ENCODE peak calls at places on chromosomes 13 and 19, in ten cellular contexts. F is stomach, B is lung, C is progenitor cell of endocrine pancreas, S is left ventricle myocardium inferior, L is NB4, U is K562, H is Peyer's patch, G is H9, A is fibroblast of the aortic adventitia. K is an unnamed sample.

GRCh38 chr13:106484755-106485193 is 50.7 kb downstream of the EFNB2 start:
- DNase-seq in C (no peak), G (no peak), A (peak; percentile 60), U (no peak), B (no peak), S (no peak), L (peak; percentile 41), H (no peak), F (no peak), K (no peak)

GRCh38 chr19:40576181-40576584 is 490 bp upstream of the SHKBP1 start:
- DNase-seq in G (peak; percentile 60), C (no peak), L (peak; percentile 76), S (no peak), F (no peak), A (no peak), B (no peak), U (no peak), H (no peak), K (peak; percentile 75)

GRCh38 chr13:113390874-113391497 is 27.1 kb upstream of the GRTP1 start:
- DNase-seq in S (no peak), L (no peak), U (no peak), F (no peak), H (no peak), A (no peak), B (no peak), G (peak; percentile 58), C (peak; percentile 2), K (no peak)

GRCh38 chr13:107456431-107456830 is 758.9 kb downstream of the LIG4 start:
- DNase-seq in B (no peak), L (no peak), C (no peak), H (no peak), G (no peak), S (no peak), U (no peak), F (no peak), A (no peak), K (no peak)

GRCh38 chr19:34366670-34367423 is 1.9 kb downstream of the GPI start:
- DNase-seq in F (no peak), A (peak; percentile 90), H (no peak), L (peak; percentile 49), U (no peak), G (no peak), S (no peak), B (no peak), C (no peak), K (no peak)

GRCh38 chr13:25857830-25858229 is 194.0 kb downstream of the SHISA2 start:
- DNase-seq in G (no peak), U (no peak), C (no peak), S (no peak), F (no peak), H (no peak), A (no peak), B (no peak), L (no peak), K (no peak)

GRCh38 chr19:5152013-5152763 is 183.3 kb downstream of the KDM4B start:
- DNase-seq in S (no peak), H (no peak), B (no peak), U (no peak), A (no peak), F (no peak), L (no peak), C (no peak), G (no peak), K (no peak)

GRCh38 chr13:111292710-111293485 is 27.5 kb upstream of the TEX29 start:
- DNase-seq in B (no peak), C (no peak), U (no peak), F (no peak), H (no peak), L (no peak), A (no peak), S (no peak), G (no peak), K (no peak)

GRCh38 chr19:16042533-16043085 is 33.7 kb upstream of the TPM4 start:
- DNase-seq in U (no peak), B (no peak), L (no peak), H (peak; percentile 19), A (peak; percentile 24), C (no peak), S (no peak), G (no peak), F (no peak), K (no peak)

GRCh38 chr13:112888238-112889111 is 80.5 kb upstream of the MCF2L start:
- DNase-seq in L (no peak), F (no peak), C (no peak), B (no peak), U (no peak), H (no peak), G (no peak), S (no peak), A (no peak), K (peak; percentile 19)

GRCh38 chr19:16386619-16387240 is 62.1 kb downstream of the KLF2 start:
- DNase-seq in U (peak; percentile 57), C (no peak), B (no peak), G (peak; percentile 71), S (peak; percentile 33), H (peak; percentile 80), L (peak; percentile 72), A (peak; percentile 75), F (peak; percentile 50), K (peak; percentile 68)

GRCh38 chr13:113981201-113981605 is 7.3 kb upstream of the C13orf46 start:
- DNase-seq in A (no peak), H (peak; percentile 86), B (peak; percentile 88), L (no peak), F (peak; percentile 98), U (no peak), C (no peak), G (no peak), S (peak; percentile 47), K (peak; percentile 8)

GRCh38 chr19:31461814-31462539 is 112.7 kb upstream of the TSHZ3 start:
- DNase-seq in A (peak; percentile 73), B (no peak), S (no peak), L (no peak), U (no peak), H (no peak), F (no peak), C (no peak), G (no peak), K (no peak)

DNA sequence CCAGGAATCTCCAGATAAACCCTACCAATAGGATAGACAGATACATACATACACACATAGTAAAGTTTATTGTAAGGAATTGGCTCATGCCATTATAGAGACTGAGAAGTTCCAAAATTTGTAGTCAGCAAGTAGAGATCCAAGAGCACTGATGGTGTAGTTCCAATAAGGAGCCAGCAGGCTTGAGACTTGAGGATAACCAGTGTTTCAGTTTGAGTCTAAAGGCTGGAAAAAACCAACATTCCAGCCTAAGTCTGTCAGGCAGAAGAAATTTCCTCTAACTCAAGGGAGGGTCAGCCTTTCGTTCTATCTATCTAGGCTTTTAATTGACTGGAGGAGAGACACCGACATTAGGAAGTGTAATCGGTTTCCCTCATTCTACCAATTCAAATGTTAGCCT is 110.2 kb upstream of the TSHZ3 start:
- DNase-seq in B (no peak), C (no peak), S (no peak), A (no peak), F (no peak), G (no peak), U (no peak), L (no peak), H (no peak), K (no peak)
- TF ChIP-seq CTCF in B (no peak), C (peak; percentile 19), S (no peak), A (peak; percentile 27), F (no peak), G (peak; percentile 55), U (peak; percentile 4), L (no peak), H (no peak), K (peak; percentile 23)

GRCh38 chr19:11721681-11722080 is 17.1 kb downstream of the ZNF823 start:
- DNase-seq in C (no peak), A (no peak), H (no peak), S (no peak), L (no peak), F (no peak), G (no peak), B (no peak), U (no peak), K (no peak)

GRCh38 chr19:11722414-11722813 is 16.3 kb downstream of the ZNF823 start:
- DNase-seq in C (no peak), L (no peak), B (no peak), H (no peak), G (no peak), U (no peak), S (no peak), A (no peak), F (no peak), K (no peak)
- TF ChIP-seq CTCF in C (no peak), L (no peak), B (no peak), H (no peak), G (no peak), U (no peak), S (no peak), A (no peak), F (no peak), K (no peak)

GRCh38 chr19:43482193-43482592 is 16.8 kb upstream of the LYPD3 start:
- DNase-seq in H (no peak), B (no peak), S (no peak), G (no peak), U (no peak), F (no peak), L (no peak), C (no peak), A (no peak), K (no peak)

GRCh38 chr19:43486412-43486811 is 18.1 kb downstream of the PHLDB3 start:
- DNase-seq in F (no peak), L (no peak), H (no peak), G (no peak), C (no peak), A (no peak), B (no peak), S (no peak), U (no peak), K (no peak)

GRCh38 chr19:43481701-43482100 is 16.3 kb upstream of the LYPD3 start:
- DNase-seq in G (no peak), L (no peak), F (no peak), B (no peak), H (no peak), A (no peak), C (no peak), U (no peak), S (no peak), K (no peak)

GRCh38 chr19:43480574-43480973 is 15.2 kb upstream of the LYPD3 start:
- DNase-seq in H (no peak), F (no peak), A (no peak), L (no peak), C (no peak), S (no peak), B (no peak), U (no peak), G (no peak), K (no peak)

DNA sequence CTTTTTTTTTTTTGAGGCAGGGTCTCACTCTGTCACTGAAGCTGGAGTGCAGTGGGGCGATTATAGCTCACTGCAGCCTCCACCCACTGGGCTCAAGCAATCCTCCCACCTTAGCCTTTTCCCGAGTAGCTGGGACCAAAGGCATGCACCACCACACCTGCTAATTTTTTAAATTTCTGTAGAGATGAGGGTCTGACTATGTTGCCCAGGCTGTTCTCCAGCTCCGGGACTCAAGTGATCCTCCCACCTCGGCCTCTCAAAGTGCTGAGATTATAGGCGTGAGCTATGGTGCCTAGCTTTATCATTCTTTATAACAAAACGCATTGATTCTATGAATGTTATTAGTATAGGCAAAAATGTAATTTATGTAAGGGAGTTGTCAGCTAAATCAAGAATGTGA is 17.9 kb upstream of the LYPD3 start:
- DNase-seq in U (no peak), F (no peak), B (no peak), S (no peak), H (no peak), A (no peak), L (no peak), C (no peak), G (no peak), K (no peak)
- TF ChIP-seq CTCF in U (no peak), F (no peak), B (no peak), S (no peak), H (no peak), A (no peak), L (no peak), C (no peak), G (no peak), K (no peak)

GRCh38 chr13:51444922-51445321 is 7.9 kb downstream of the INTS6 start:
- DNase-seq in B (no peak), S (no peak), H (no peak), G (no peak), F (no peak), C (no peak), U (peak; percentile 4), L (peak; percentile 70), A (peak; percentile 76), K (no peak)
- TF ChIP-seq CTCF in B (no peak), S (peak; percentile 40), H (peak; percentile 11), G (peak; percentile 53), F (no peak), C (peak; percentile 18), U (no peak), L (no peak), A (peak; percentile 46), K (no peak)

K was measured in glutamatergic neuron.